ENCODE peak calls at places on chromosomes 6 and 20, in six cellular contexts. One of them, this sample, is unnamed.
A peak's percentile ranks its signal among the peaks of the same experiment; 100 is the strongest.

GRCh38 chr6:166342293-166343156 is at the start of gene SFT2D1:
- DNase-seq in BE2C: peak; percentile 87
- DNase-seq in keratinocyte: no peak
- DNase-seq in prostate gland: peak; percentile 78
- DNase-seq in CD8-positive, alpha-beta T cell: peak; percentile 44
- DNase-seq in HCT116: peak; percentile 36
- DNase-seq in this sample: peak; percentile 12

GRCh38 chr6:107695061-107695715 is 128.9 kb downstream of the SCML4 start:
- DNase-seq in BE2C: no peak
- DNase-seq in keratinocyte: no peak
- DNase-seq in prostate gland: no peak
- DNase-seq in CD8-positive, alpha-beta T cell: no peak
- DNase-seq in HCT116: no peak
- DNase-seq in this sample: no peak

GRCh38 chr20:24693466-24694156 is 224.2 kb downstream of the SYNDIG1 start:
- DNase-seq in BE2C: no peak
- DNase-seq in keratinocyte: no peak
- DNase-seq in prostate gland: no peak
- DNase-seq in CD8-positive, alpha-beta T cell: no peak
- DNase-seq in HCT116: no peak
- DNase-seq in this sample: no peak

GRCh38 chr6:116982401-116982800 is 105.4 kb downstream of the RFX6 start:
- DNase-seq in BE2C: no peak
- DNase-seq in keratinocyte: no peak
- DNase-seq in prostate gland: no peak
- DNase-seq in CD8-positive, alpha-beta T cell: no peak
- DNase-seq in HCT116: no peak
- DNase-seq in this sample: no peak

GRCh38 chr20:38805502-38805957 is at the start of gene PPP1R16B:
- DNase-seq in BE2C: peak; percentile 90
- DNase-seq in keratinocyte: no peak
- DNase-seq in prostate gland: no peak
- DNase-seq in CD8-positive, alpha-beta T cell: peak; percentile 73
- DNase-seq in HCT116: no peak
- DNase-seq in this sample: no peak

GRCh38 chr20:52049001-52049731 is 142.4 kb downstream of the ZFP64 start:
- DNase-seq in BE2C: no peak
- DNase-seq in keratinocyte: no peak
- DNase-seq in prostate gland: no peak
- DNase-seq in CD8-positive, alpha-beta T cell: no peak
- DNase-seq in HCT116: no peak
- DNase-seq in this sample: no peak

GRCh38 chr6:134982161-134982560 is 32.3 kb upstream of the ALDH8A1 start:
- DNase-seq in BE2C: no peak
- DNase-seq in keratinocyte: no peak
- DNase-seq in prostate gland: no peak
- DNase-seq in CD8-positive, alpha-beta T cell: no peak
- DNase-seq in HCT116: no peak
- DNase-seq in this sample: no peak

GRCh38 chr6:158046201-158047119 is 64.8 kb downstream of the SYNJ2 start:
- DNase-seq in BE2C: no peak
- DNase-seq in keratinocyte: no peak
- DNase-seq in prostate gland: no peak
- DNase-seq in CD8-positive, alpha-beta T cell: no peak
- DNase-seq in HCT116: no peak
- DNase-seq in this sample: no peak

GRCh38 chr6:113137411-113137810 is 719.7 kb upstream of the MARCKS start:
- DNase-seq in BE2C: no peak
- DNase-seq in keratinocyte: no peak
- DNase-seq in prostate gland: peak; percentile 15
- DNase-seq in CD8-positive, alpha-beta T cell: no peak
- DNase-seq in HCT116: no peak
- DNase-seq in this sample: no peak

GRCh38 chr6:108127826-108128225 is 38.0 kb upstream of the NR2E1 start:
- DNase-seq in BE2C: no peak
- DNase-seq in keratinocyte: no peak
- DNase-seq in prostate gland: peak; percentile 39
- DNase-seq in CD8-positive, alpha-beta T cell: no peak
- DNase-seq in HCT116: no peak
- DNase-seq in this sample: peak; percentile 17

GRCh38 chr20:62344782-62345181 is 22.3 kb downstream of the LAMA5 start:
- DNase-seq in BE2C: no peak
- DNase-seq in keratinocyte: no peak
- DNase-seq in prostate gland: no peak
- DNase-seq in CD8-positive, alpha-beta T cell: no peak
- DNase-seq in HCT116: no peak
- DNase-seq in this sample: no peak

GRCh38 chr6:46781478-46782378 is 11.5 kb upstream of the MEP1A start:
- DNase-seq in BE2C: peak; percentile 56
- DNase-seq in keratinocyte: peak; percentile 21
- DNase-seq in prostate gland: peak; percentile 75
- DNase-seq in CD8-positive, alpha-beta T cell: no peak
- DNase-seq in HCT116: peak; percentile 58
- DNase-seq in this sample: peak; percentile 4

GRCh38 chr6:75436869-75437268 is 56.7 kb downstream of the FILIP1 start:
- DNase-seq in BE2C: no peak
- DNase-seq in keratinocyte: no peak
- DNase-seq in prostate gland: no peak
- DNase-seq in CD8-positive, alpha-beta T cell: no peak
- DNase-seq in HCT116: no peak
- DNase-seq in this sample: no peak

GRCh38 chr6:2636672-2637071 is 114.0 kb downstream of the MYLK4 start:
- DNase-seq in BE2C: no peak
- DNase-seq in keratinocyte: no peak
- DNase-seq in prostate gland: no peak
- DNase-seq in CD8-positive, alpha-beta T cell: no peak
- DNase-seq in HCT116: no peak
- DNase-seq in this sample: no peak

GRCh38 chr6:106856227-106856874 is 118.2 kb downstream of the CD24 start:
- DNase-seq in BE2C: no peak
- DNase-seq in keratinocyte: no peak
- DNase-seq in prostate gland: no peak
- DNase-seq in CD8-positive, alpha-beta T cell: no peak
- DNase-seq in HCT116: no peak
- DNase-seq in this sample: no peak

GRCh38 chr6:17601389-17601703 is 1.2 kb downstream of the FAM8A1 start:
- DNase-seq in BE2C: no peak
- DNase-seq in keratinocyte: no peak
- DNase-seq in prostate gland: no peak
- DNase-seq in CD8-positive, alpha-beta T cell: no peak
- DNase-seq in HCT116: no peak
- DNase-seq in this sample: no peak
- H3K36me3 ChIP-seq in BE2C: no peaks in the 10 kb centered on the region
- H3K36me3 ChIP-seq in keratinocyte: no peaks in the 10 kb centered on the region
- H3K36me3 ChIP-seq in prostate gland: no peaks in the 10 kb centered on the region
- H3K36me3 ChIP-seq in CD8-positive, alpha-beta T cell: peaks cover 7% of the 10 kb centered on the region
- H3K36me3 ChIP-seq in HCT116: no peaks in the 10 kb centered on the region
- H3K36me3 ChIP-seq in this sample: no peaks in the 10 kb centered on the region

GRCh38 chr20:45329497-45330319 is 18.5 kb downstream of the SDC4 start:
- DNase-seq in BE2C: no peak
- DNase-seq in keratinocyte: peak; percentile 54
- DNase-seq in prostate gland: peak; percentile 46
- DNase-seq in CD8-positive, alpha-beta T cell: no peak
- DNase-seq in HCT116: no peak
- DNase-seq in this sample: no peak
- TF ChIP-seq CTCF in BE2C: no peak
- TF ChIP-seq CTCF in keratinocyte: peak; percentile 9
- TF ChIP-seq CTCF in prostate gland: no peak
- TF ChIP-seq CTCF in CD8-positive, alpha-beta T cell: no peak
- TF ChIP-seq CTCF in HCT116: no peak
- TF ChIP-seq CTCF in this sample: no peak

GRCh38 chr6:34791164-34791841 is 580 bp upstream of the BLTP3A start:
- DNase-seq in BE2C: peak; percentile 53
- DNase-seq in keratinocyte: no peak
- DNase-seq in prostate gland: peak; percentile 47
- DNase-seq in CD8-positive, alpha-beta T cell: no peak
- DNase-seq in HCT116: peak; percentile 10
- DNase-seq in this sample: no peak

GRCh38 chr6:34792605-34793500 is 970 bp downstream of the BLTP3A start:
- DNase-seq in BE2C: peak; percentile 35
- DNase-seq in keratinocyte: no peak
- DNase-seq in prostate gland: peak; percentile 28
- DNase-seq in CD8-positive, alpha-beta T cell: no peak
- DNase-seq in HCT116: no peak
- DNase-seq in this sample: no peak

GRCh38 chr6:34795836-34796425 is 4.0 kb downstream of the BLTP3A start:
- DNase-seq in BE2C: no peak
- DNase-seq in keratinocyte: no peak
- DNase-seq in prostate gland: no peak
- DNase-seq in CD8-positive, alpha-beta T cell: no peak
- DNase-seq in HCT116: no peak
- DNase-seq in this sample: no peak

GRCh38 chr6:34793877-34794276 is 2.0 kb downstream of the BLTP3A start:
- DNase-seq in BE2C: no peak
- DNase-seq in keratinocyte: no peak
- DNase-seq in prostate gland: no peak
- DNase-seq in CD8-positive, alpha-beta T cell: no peak
- DNase-seq in HCT116: no peak
- DNase-seq in this sample: no peak

DNA sequence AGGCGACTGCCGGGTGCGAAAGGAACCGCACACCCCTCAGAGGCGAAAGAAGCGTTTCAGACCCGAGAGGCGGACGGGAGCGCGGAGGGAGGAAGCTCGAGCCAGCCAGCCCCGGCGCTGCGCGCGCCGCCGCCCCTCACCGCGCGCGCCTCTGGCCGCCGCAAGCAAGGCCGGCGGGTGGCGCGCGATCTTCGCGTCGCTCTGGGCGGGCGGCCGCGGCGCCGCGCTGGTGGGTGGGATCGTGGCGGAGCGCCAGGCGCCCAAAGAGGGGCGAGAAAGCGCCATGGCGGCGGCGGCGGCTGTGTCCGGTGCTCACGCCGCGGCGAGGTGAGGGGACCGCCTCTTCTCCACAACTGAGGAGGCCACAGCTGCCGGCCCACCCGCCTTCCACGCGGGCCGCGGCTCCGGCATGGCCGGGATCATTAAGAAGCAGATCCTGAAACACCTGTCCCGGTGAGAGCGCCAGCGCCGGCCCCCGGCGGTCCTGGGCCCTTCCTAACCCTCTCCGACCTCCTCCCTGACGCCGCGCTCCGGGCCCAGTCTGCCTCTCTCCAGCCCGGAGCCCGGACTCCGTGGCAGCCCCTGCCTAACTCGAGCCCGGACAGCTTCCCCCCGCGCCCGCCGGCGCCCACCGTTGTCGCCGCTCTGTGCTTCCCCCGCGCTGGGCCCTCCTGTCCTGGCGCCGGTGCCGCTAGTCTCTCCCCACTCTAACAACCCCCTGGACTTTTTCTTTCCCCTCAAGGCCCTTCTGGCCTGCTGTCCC is at the start of gene BLTP3A:
- DNase-seq in BE2C: peak; percentile 89
- DNase-seq in keratinocyte: no peak
- DNase-seq in prostate gland: peak; percentile 55
- DNase-seq in CD8-positive, alpha-beta T cell: peak; percentile 48
- DNase-seq in HCT116: peak; percentile 33
- DNase-seq in this sample: no peak
- H3K4me3 ChIP-seq in BE2C: peak within 1 kb of the TSS; percentile 82
- H3K4me3 ChIP-seq in keratinocyte: peak within 1 kb of the TSS; percentile 78
- H3K4me3 ChIP-seq in prostate gland: peak within 1 kb of the TSS; percentile 87
- H3K4me3 ChIP-seq in CD8-positive, alpha-beta T cell: peak within 1 kb of the TSS; percentile 95
- H3K4me3 ChIP-seq in HCT116: peak within 1 kb of the TSS; percentile 76
- H3K4me3 ChIP-seq in this sample: peak within 1 kb of the TSS; percentile 55

DNA sequence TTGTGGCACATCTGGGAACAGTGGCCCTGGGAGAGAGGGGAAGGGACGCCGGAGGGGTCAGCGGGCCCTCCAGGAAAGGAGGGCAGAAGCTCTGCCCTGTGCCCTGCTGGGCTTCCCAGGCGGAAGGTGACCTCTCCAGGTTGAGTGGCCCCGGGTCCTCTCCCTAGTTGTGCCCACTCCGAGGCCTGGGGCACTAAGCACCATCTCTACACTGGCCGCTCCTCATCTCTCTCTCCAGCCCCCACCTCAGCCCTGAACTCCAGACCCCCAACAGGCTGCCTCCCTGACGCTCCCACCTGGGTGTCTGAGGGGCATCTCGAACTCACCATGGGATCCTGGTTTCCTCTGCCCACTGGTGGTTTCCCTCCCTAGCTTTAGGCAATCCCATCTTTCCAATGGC is 18.1 kb downstream of the KCNG1 start:
- DNase-seq in BE2C: no peak
- DNase-seq in keratinocyte: no peak
- DNase-seq in prostate gland: no peak
- DNase-seq in CD8-positive, alpha-beta T cell: no peak
- DNase-seq in HCT116: no peak
- DNase-seq in this sample: no peak
- H3K36me3 ChIP-seq in BE2C: no peaks in the 10 kb centered on the region
- H3K36me3 ChIP-seq in keratinocyte: no peaks in the 10 kb centered on the region
- H3K36me3 ChIP-seq in prostate gland: no peaks in the 10 kb centered on the region
- H3K36me3 ChIP-seq in CD8-positive, alpha-beta T cell: no peaks in the 10 kb centered on the region
- H3K36me3 ChIP-seq in HCT116: no peaks in the 10 kb centered on the region
- H3K36me3 ChIP-seq in this sample: peaks cover 1% of the 10 kb centered on the region

GRCh38 chr6:142300758-142301251 is 1.0 kb upstream of the ADGRG6 start:
- DNase-seq in BE2C: no peak
- DNase-seq in keratinocyte: peak; percentile 95
- DNase-seq in prostate gland: peak; percentile 29
- DNase-seq in CD8-positive, alpha-beta T cell: no peak
- DNase-seq in HCT116: peak; percentile 55
- DNase-seq in this sample: no peak

GRCh38 chr6:142300302-142300701 is 1.5 kb upstream of the ADGRG6 start:
- DNase-seq in BE2C: no peak
- DNase-seq in keratinocyte: no peak
- DNase-seq in prostate gland: no peak
- DNase-seq in CD8-positive, alpha-beta T cell: no peak
- DNase-seq in HCT116: no peak
- DNase-seq in this sample: no peak

GRCh38 chr6:142303191-142303564 is 1.4 kb downstream of the ADGRG6 start:
- DNase-seq in BE2C: no peak
- DNase-seq in keratinocyte: no peak
- DNase-seq in prostate gland: no peak
- DNase-seq in CD8-positive, alpha-beta T cell: no peak
- DNase-seq in HCT116: no peak
- DNase-seq in this sample: no peak

GRCh38 chr6:142302427-142303190 is 802 bp downstream of the ADGRG6 start:
- DNase-seq in BE2C: no peak
- DNase-seq in keratinocyte: no peak
- DNase-seq in prostate gland: peak; percentile 51
- DNase-seq in CD8-positive, alpha-beta T cell: no peak
- DNase-seq in HCT116: peak; percentile 53
- DNase-seq in this sample: no peak

GRCh38 chr6:142301421-142302391 is at the start of gene ADGRG6:
- DNase-seq in BE2C: no peak
- DNase-seq in keratinocyte: no peak
- DNase-seq in prostate gland: peak; percentile 39
- DNase-seq in CD8-positive, alpha-beta T cell: no peak
- DNase-seq in HCT116: peak; percentile 57
- DNase-seq in this sample: no peak
- TF ChIP-seq CTCF in BE2C: no peak
- TF ChIP-seq CTCF in keratinocyte: no peak
- TF ChIP-seq CTCF in prostate gland: peak; percentile 47
- TF ChIP-seq CTCF in CD8-positive, alpha-beta T cell: no peak
- TF ChIP-seq CTCF in HCT116: peak; percentile 38
- TF ChIP-seq CTCF in this sample: no peak

GRCh38 chr6:163529605-163530004 is 115.1 kb downstream of the QKI start:
- DNase-seq in BE2C: no peak
- DNase-seq in keratinocyte: peak; percentile 26
- DNase-seq in prostate gland: no peak
- DNase-seq in CD8-positive, alpha-beta T cell: no peak
- DNase-seq in HCT116: no peak
- DNase-seq in this sample: peak; percentile 73
- H3K4me3 ChIP-seq in BE2C: no peak overlapping the region
- H3K4me3 ChIP-seq in keratinocyte: peak overlapping the region; percentile 49
- H3K4me3 ChIP-seq in prostate gland: no peak overlapping the region
- H3K4me3 ChIP-seq in CD8-positive, alpha-beta T cell: no peak overlapping the region
- H3K4me3 ChIP-seq in HCT116: no peak overlapping the region
- H3K4me3 ChIP-seq in this sample: no peak overlapping the region

This sample was measured in BJ.